ENCODE peak calls at places on chromosomes 1 and 21, in six cellular contexts. I is keratinocyte; Q is thoracic aorta; J is CD4-positive, alpha-beta T cell; B is CD8-positive, alpha-beta T cell; Y is cardiac muscle cell. M is an unnamed sample.
A peak's percentile ranks its signal among the peaks of the same experiment; 100 is the strongest.

GRCh38 chr1:51693420-51694144 is 76.7 kb downstream of the OSBPL9 start:
- DNase-seq in J (no peak), Y (peak; percentile 34), I (no peak), Q (no peak), B (no peak), M (no peak)

GRCh38 chr1:150577557-150578277 is 1.7 kb downstream of the MCL1 start:
- DNase-seq in B (no peak), J (no peak), I (no peak), Y (peak; percentile 63), Q (no peak), M (no peak)

GRCh38 chr1:30773722-30774121 is 16.1 kb upstream of the LAPTM5 start:
- DNase-seq in J (no peak), B (no peak), I (no peak), Q (no peak), Y (no peak), M (no peak)

GRCh38 chr1:12600335-12600734 is 17.7 kb downstream of the DHRS3 start:
- DNase-seq in I (no peak), Y (no peak), B (no peak), Q (no peak), J (no peak), M (no peak)

GRCh38 chr21:16302851-16303282 is 573.1 kb downstream of the USP25 start:
- DNase-seq in B (no peak), J (no peak), Q (no peak), I (no peak), Y (peak; percentile 62), M (no peak)

GRCh38 chr1:42962641-42963377 is 4.1 kb upstream of the SLC2A1 start:
- DNase-seq in Q (peak; percentile 71), Y (no peak), B (no peak), J (no peak), I (no peak), M (no peak)

GRCh38 chr1:169060010-169060722 is 46.3 kb upstream of the ATP1B1 start:
- DNase-seq in I (peak; percentile 35), B (no peak), Y (no peak), J (no peak), Q (no peak), M (no peak)

GRCh38 chr1:65505547-65506325 is 85.3 kb downstream of the LEPR start:
- DNase-seq in B (no peak), J (no peak), Y (peak; percentile 89), I (no peak), Q (no peak), M (no peak)

GRCh38 chr1:236795757-236796719 is 946 bp downstream of the MTR start:
- DNase-seq in Y (peak; percentile 55), B (no peak), I (peak; percentile 4), J (no peak), Q (no peak), M (no peak)

GRCh38 chr1:160567858-160568682 is 11.2 kb downstream of the CD84 start:
- DNase-seq in J (peak; percentile 67), B (peak; percentile 83), I (no peak), Y (no peak), Q (no peak), M (no peak)

GRCh38 chr1:168362991-168363390 is 82.3 kb downstream of the TBX19 start:
- DNase-seq in Q (no peak), J (peak; percentile 27), B (peak; percentile 59), I (no peak), Y (peak; percentile 39), M (no peak)

GRCh38 chr1:24400065-24400464 is 13.5 kb downstream of the STPG1 start:
- DNase-seq in J (no peak), Y (no peak), B (no peak), Q (no peak), I (no peak), M (no peak)

GRCh38 chr1:87869563-87869962 is 540.9 kb downstream of the LMO4 start:
- DNase-seq in Q (no peak), J (no peak), B (no peak), I (no peak), Y (peak; percentile 71), M (no peak)

GRCh38 chr1:210293191-210293607 is 35.5 kb upstream of the HHAT start:
- DNase-seq in B (no peak), Y (peak; percentile 92), J (no peak), Q (peak; percentile 13), I (no peak), M (no peak)

GRCh38 chr1:159778266-159778665 is 2.5 kb upstream of the DUSP23 start:
- DNase-seq in B (no peak), J (no peak), Q (no peak), I (no peak), Y (no peak), M (no peak)

GRCh38 chr1:221697924-221698425 is 43.9 kb downstream of the DUSP10 start:
- DNase-seq in J (no peak), I (no peak), Q (no peak), Y (peak; percentile 21), B (no peak), M (no peak)

GRCh38 chr1:240973875-240974274 is 361.9 kb upstream of the GREM2 start:
- DNase-seq in J (no peak), Q (no peak), I (no peak), B (no peak), Y (no peak), M (no peak)

GRCh38 chr1:236868625-236869467 is 73.8 kb downstream of the MTR start:
- DNase-seq in Y (peak; percentile 80), J (peak; percentile 29), Q (no peak), I (peak; percentile 40), B (peak; percentile 58), M (no peak)

GRCh38 chr1:65509912-65510680 is 89.6 kb downstream of the LEPR start:
- DNase-seq in Q (no peak), I (no peak), B (no peak), Y (peak; percentile 78), J (no peak), M (no peak)

GRCh38 chr1:15603050-15603965 is 13.9 kb upstream of the DDI2 start:
- DNase-seq in J (peak; percentile 90), Q (peak; percentile 92), I (peak; percentile 69), Y (peak; percentile 98), B (peak; percentile 92), M (peak; percentile 82)

GRCh38 chr1:93172778-93173177 is 7.4 kb downstream of the TMED5 start:
- DNase-seq in J (no peak), Y (peak; percentile 61), B (no peak), Q (no peak), I (no peak), M (no peak)

GRCh38 chr1:247390116-247390791 is 25.7 kb upstream of the NLRP3 start:
- DNase-seq in Q (peak; percentile 15), B (peak; percentile 92), I (peak; percentile 25), Y (peak; percentile 88), J (peak; percentile 73), M (peak; percentile 89)

GRCh38 chr21:44742418-44743153 is 31.2 kb upstream of the TSPEAR start:
- DNase-seq in B (no peak), I (no peak), Q (no peak), Y (peak; percentile 30), J (no peak), M (no peak)
- TF ChIP-seq CTCF in B (peak; percentile 41), I (no peak), Q (no peak), Y (peak; percentile 34), J (peak; percentile 55), M (peak; percentile 48)

DNA sequence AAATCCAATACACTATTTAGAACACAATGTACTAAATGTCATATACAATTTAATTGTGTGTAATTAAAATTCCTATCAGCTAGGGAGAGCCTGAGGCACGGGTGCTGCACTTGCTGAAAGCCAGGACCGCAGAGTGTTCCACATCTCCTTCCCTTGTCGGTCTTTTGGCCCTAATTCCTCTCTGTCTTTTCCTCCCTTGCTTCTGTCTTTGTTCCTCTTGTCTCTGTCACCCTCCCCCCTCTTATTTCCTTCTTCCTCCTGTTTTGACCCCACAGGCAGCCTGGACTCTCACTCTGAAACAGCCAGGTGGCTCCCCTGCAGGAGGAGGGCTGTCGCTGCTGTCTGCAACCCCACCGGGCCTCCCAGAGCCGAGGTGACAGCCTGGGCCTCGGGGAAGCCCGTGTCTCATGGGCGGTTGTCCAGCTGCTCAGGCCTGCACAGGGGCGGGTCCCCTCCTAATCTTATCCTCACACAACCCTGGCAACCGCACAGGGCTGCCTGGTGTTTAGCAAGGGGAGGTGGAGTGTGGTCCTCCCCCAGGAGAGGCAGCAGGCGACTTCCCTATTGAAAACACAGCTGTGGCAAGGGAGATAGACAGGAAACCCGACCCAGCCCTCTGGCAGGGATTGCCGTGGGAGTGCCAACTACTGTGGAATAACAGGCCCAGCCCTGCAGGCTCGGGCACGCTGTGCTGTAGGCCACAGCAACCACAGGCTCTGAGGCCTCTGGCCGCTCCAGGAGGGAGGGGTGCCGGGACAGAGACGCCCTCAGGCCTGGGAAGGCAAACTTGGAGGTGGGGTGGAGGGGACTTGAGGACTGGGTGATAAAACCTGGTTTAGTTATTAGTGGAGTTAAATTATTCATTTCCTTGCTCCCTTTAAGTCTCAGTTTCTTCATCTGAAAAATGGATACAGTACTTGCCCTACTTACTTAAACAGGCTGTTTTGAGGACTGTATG is 68.8 kb upstream of the WDR26 start:
- DNase-seq in Y (peak; percentile 95), Q (peak; percentile 78), B (no peak), I (peak; percentile 96), J (no peak), M (peak; percentile 60)
- TF ChIP-seq CTCF in Y (no peak), Q (no peak), B (no peak), I (no peak), J (no peak), M (no peak)

DNA sequence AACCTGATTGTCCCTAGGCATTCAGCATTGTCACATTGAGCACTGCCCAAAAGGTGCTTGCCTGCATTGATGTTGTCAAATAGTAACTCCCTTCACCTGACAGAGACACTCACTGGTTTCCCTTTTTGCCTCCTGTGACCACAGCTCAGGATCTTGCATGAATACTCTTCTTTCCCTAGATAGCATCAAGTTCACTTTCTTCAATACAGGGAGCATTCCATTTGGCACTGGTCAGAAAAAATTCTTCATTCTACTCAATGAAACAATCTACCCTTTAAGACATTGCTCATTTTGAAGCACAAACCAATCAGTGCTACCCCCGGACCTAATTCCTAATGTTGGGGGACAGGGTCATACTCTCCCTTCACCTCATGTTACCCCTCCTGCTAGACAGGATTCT is 319.0 kb upstream of the SNX7 start:
- DNase-seq in Y (no peak), I (no peak), B (no peak), J (no peak), Q (no peak), M (no peak)
- TF ChIP-seq CTCF in Y (no peak), I (no peak), B (no peak), J (no peak), Q (no peak), M (no peak)

GRCh38 chr1:181103404-181103803 is 14.9 kb downstream of the IER5 start:
- DNase-seq in Y (no peak), B (no peak), I (no peak), Q (no peak), J (no peak), M (no peak)

GRCh38 chr1:181105134-181106021 is 16.9 kb downstream of the IER5 start:
- DNase-seq in J (peak; percentile 95), I (no peak), B (peak; percentile 96), Y (peak; percentile 95), Q (peak; percentile 86), M (peak; percentile 97)

GRCh38 chr1:181106022-181106312 is 17.5 kb downstream of the IER5 start:
- DNase-seq in J (no peak), Y (no peak), I (no peak), Q (no peak), B (no peak), M (no peak)

GRCh38 chr1:181104042-181104789 is 15.7 kb downstream of the IER5 start:
- DNase-seq in Y (peak; percentile 36), I (no peak), B (peak; percentile 63), J (no peak), Q (no peak), M (no peak)

DNA sequence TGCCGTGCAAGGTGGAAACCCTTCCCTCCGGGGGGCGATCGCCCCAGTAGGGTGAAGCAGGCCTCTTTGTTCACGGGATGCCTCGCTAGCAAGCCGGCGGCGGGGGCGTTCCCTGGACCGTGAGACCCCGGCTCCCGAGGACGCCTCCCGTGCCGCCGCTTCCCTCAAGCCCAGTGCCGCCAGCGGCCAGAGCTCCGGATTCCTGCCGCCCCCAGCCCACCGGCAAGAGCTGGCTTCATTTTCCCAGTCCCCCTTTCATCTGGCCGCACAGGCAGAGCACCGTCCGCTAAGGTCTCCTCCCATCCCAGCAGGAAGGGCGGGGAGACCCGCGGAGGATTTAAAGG is 16.3 kb downstream of the IER5 start:
- DNase-seq in Y (no peak), I (no peak), J (peak; percentile 40), B (no peak), Q (no peak), M (no peak)
- TF ChIP-seq CTCF in Y (peak; percentile 19), I (no peak), J (peak; percentile 33), B (no peak), Q (peak; percentile 44), M (no peak)

M was measured in D721Med.